ENCODE peak calls at places on chromosomes 7 and 10, in four cellular contexts. Y is RWPE1, Q is choroid plexus epithelial cell, L is fibroblast of pulmonary artery. N is an unnamed sample.

GRCh38 chr10:101617102-101617823 is 29.1 kb downstream of the DPCD start:
- DNase-seq in Q (no peak), Y (no peak), L (no peak), N (no peak)

GRCh38 chr7:56206420-56206819 is 90.2 kb upstream of the NUPR2 start:
- DNase-seq in Y (no peak), L (no peak), Q (no peak), N (no peak)

GRCh38 chr7:106613861-106614560 is 46.9 kb downstream of the CCDC71L start:
- DNase-seq in L (peak), Y (no peak), Q (peak), N (no peak)

GRCh38 chr10:43206391-43207235 is 60.3 kb downstream of the RASGEF1A start:
- DNase-seq in Q (no peak), L (no peak), Y (no peak), N (no peak)

GRCh38 chr7:139043823-139044812 is 8.3 kb upstream of the ZC3HAV1L start:
- DNase-seq in Q (peak), L (no peak), Y (no peak), N (no peak)

GRCh38 chr7:79761876-79762429 is 308.5 kb upstream of the MAGI2 start:
- DNase-seq in L (no peak), Q (peak), Y (no peak), N (no peak)

GRCh38 chr10:47043928-47044544 is 132.8 kb downstream of the PTPN20 start:
- DNase-seq in Q (no peak), Y (no peak), L (no peak), N (no peak)

GRCh38 chr10:77496941-77497420 is 140.6 kb downstream of the KCNMA1 start:
- DNase-seq in Y (no peak), L (no peak), Q (no peak), N (no peak)

GRCh38 chr7:77481615-77482014 is 55.5 kb upstream of the PTPN12 start:
- DNase-seq in Y (no peak), Q (no peak), L (no peak), N (no peak)

GRCh38 chr7:38318803-38319416 is 45.5 kb upstream of the TARP start:
- DNase-seq in L (peak), Y (peak), Q (peak), N (no peak)

GRCh38 chr10:86188796-86189558 is 177.6 kb downstream of the GRID1 start:
- DNase-seq in L (no peak), Q (no peak), Y (no peak), N (no peak)

GRCh38 chr7:157139142-157140117 is 704 bp downstream of the UBE3C start:
- DNase-seq in Q (peak), L (peak), Y (peak), N (no peak)

GRCh38 chr7:83550100-83550499 is 98.8 kb downstream of the SEMA3E start:
- DNase-seq in L (peak), Y (peak), Q (peak), N (no peak)

GRCh38 chr10:44827431-44828006 is 83.6 kb upstream of the TMEM72 start:
- DNase-seq in Q (peak), Y (no peak), L (no peak), N (no peak)

GRCh38 chr10:16909961-16910794 is 93.0 kb upstream of the RSU1 start:
- DNase-seq in Q (peak), Y (no peak), L (peak), N (no peak)

GRCh38 chr7:67788689-67789088 is 792.1 kb downstream of the TYW1 start:
- DNase-seq in L (peak), Y (no peak), Q (peak), N (peak)

GRCh38 chr10:516766-517165 is 172.7 kb downstream of the DIP2C start:
- DNase-seq in Y (no peak), Q (no peak), L (no peak), N (peak)

GRCh38 chr10:35608317-35608672 is 3.2 kb downstream of the GJD4 start:
- DNase-seq in L (no peak), Y (no peak), Q (no peak), N (no peak)

GRCh38 chr10:71005337-71006305 is 117.3 kb upstream of the PCBD1 start:
- DNase-seq in Q (no peak), L (no peak), Y (no peak), N (no peak)

GRCh38 chr10:52779541-52780390 is 7.2 kb upstream of the MBL2 start:
- DNase-seq in L (peak), Q (peak), Y (peak), N (peak)

GRCh38 chr10:112898540-112899395 is 51.3 kb upstream of the TCF7L2 start:
- DNase-seq in L (peak), Q (peak), Y (no peak), N (no peak)

GRCh38 chr7:24827589-24827988 is 70.3 kb upstream of the GSDME start:
- DNase-seq in Q (peak), Y (no peak), L (peak), N (no peak)

GRCh38 chr10:61000769-61001730 is 57.1 kb upstream of the RHOBTB1 start:
- DNase-seq in Y (peak), L (peak), Q (peak), N (peak)

GRCh38 chr7:106793015-106793651 is 71.9 kb upstream of the PIK3CG start:
- DNase-seq in Q (peak), Y (peak), L (peak), N (peak)

GRCh38 chr7:141708053-141708452 is at the start of gene WEE2:
- DNase-seq in Y (no peak), Q (no peak), L (no peak), N (no peak)

GRCh38 chr7:46554688-46555422 is 633.8 kb upstream of the IGFBP3 start:
- DNase-seq in Q (peak), Y (no peak), L (no peak), N (no peak)

GRCh38 chr7:158791133-158791532 is 38.2 kb downstream of the ESYT2 start:
- DNase-seq in Q (no peak), Y (no peak), L (no peak), N (no peak)

GRCh38 chr10:76738991-76739390 is 898.6 kb downstream of the KCNMA1 start:
- DNase-seq in L (no peak), Y (no peak), Q (no peak), N (no peak)

GRCh38 chr7:537911-538634 is 18.4 kb upstream of the PDGFA start:
- DNase-seq in Y (peak), Q (peak), L (peak), N (no peak)

GRCh38 chr7:158676898-158677297 is 27.7 kb downstream of the NCAPG2 start:
- DNase-seq in L (no peak), Y (no peak), Q (peak), N (no peak)

GRCh38 chr10:73650537-73651331 is 5.1 kb downstream of the SYNPO2L start:
- DNase-seq in Q (peak), Y (no peak), L (peak), N (no peak)

GRCh38 chr7:55100172-55100961 is 81.5 kb downstream of the EGFR start:
- DNase-seq in L (peak), Y (no peak), Q (peak), N (no peak)

GRCh38 chr10:92830478-92831389 is 17.6 kb upstream of the EXOC6 start:
- DNase-seq in L (no peak), Q (no peak), Y (no peak), N (no peak)

GRCh38 chr10:2895616-2896196 is 171.6 kb upstream of the PFKP start:
- DNase-seq in Y (no peak), L (no peak), Q (no peak), N (no peak)

DNA sequence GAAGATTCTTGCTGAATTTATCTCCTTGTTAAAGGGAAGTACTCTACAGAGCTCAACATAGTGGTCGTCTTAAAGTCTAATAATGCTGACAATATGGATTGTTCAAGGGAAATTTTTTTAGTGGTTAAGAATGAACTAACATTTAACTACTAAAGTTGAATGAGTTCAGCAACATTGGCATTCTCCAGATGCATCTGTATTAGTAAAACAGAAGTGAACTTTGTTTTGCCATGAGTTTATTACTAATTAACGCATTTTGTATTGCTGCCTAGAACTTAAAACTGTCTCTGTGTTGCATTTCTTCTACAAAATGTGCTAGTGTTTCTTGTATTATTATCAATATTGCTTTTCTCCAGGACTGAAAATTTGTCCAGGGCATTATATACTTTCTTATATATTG is 67.5 kb downstream of the C1GALT1 start:
- DNase-seq in L (no peak), Y (no peak), Q (no peak), N (no peak)
- TF ChIP-seq CTCF in L (no peak), Y (no peak), Q (no peak), N (no peak)

GRCh38 chr7:33674804-33675411 is 230.4 kb upstream of the BMPER start:
- DNase-seq in Y (no peak), L (no peak), Q (no peak), N (no peak)
- TF ChIP-seq CTCF in Y (no peak), L (no peak), Q (no peak), N (no peak)

DNA sequence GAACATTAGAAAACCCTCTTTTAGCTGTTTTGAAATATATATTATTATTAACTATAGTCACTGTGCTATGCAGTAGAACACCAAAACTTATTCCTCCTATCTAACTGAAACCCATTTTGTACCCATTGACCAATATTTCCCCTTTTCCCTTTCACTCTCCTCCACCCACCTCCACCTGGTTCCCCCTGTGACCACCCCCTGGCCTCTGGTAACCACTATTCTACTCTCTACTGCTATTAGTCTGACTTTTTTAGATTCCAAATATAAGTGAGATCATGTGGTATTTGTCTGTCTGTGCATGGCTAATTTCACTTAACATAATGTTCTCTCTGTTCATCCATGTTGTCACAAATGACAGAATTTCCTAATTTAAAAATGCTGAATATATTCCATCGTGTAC is 18.7 kb downstream of the TBC1D12 start:
- DNase-seq in Y (no peak), L (no peak), Q (no peak), N (no peak)
- TF ChIP-seq CTCF in Y (no peak), L (no peak), Q (no peak), N (no peak)

DNA sequence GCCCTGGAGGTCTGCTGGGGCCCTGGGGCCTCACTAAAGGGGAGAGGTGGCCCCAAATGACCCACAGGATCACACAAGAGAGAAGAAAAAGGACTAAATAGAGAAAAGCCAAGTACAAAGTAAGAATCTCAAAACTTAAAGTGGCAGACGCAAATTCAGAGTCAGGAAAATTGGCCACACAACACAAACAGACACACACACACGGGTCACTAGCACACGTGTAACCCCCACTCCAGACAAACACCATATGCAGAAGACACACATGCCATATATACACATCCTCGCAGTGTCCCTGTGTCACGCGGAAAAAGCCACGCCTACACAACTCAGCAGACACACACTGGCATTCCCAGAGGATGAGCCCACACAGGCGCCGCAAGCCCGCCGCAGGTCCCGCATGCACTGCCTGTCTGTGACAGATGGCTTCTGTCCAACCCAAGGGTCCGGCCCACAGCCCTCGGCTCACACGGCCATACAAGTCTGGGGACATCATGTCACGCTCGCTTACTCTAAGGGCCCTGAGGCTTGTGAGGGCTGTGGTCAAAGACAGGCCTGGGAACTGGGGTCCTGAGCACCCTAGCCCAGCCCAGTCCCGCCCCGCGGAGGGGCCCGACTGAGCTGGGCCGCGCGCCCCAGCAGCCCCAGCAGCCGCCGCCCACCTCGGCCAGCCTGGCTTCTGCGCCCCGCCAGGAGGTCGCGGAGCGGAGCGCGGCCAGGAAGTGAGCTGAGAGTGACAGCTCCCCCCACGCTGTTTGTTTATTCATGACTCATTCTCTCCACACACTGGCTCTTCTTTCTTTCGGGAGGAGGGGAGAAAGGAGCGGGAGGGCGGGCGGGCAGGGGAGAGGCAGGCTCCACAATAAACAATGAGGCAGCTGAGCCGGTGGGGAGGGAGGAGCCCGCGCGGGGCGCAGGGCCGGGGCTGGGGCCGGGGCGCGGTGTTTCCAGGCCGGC is 95.5 kb upstream of the ZMIZ1 start:
- DNase-seq in Y (peak), Q (peak), L (peak), N (peak)
- TF ChIP-seq CTCF in Y (no peak), Q (no peak), L (no peak), N (peak)